ENCODE peak calls at places on chromosomes 16 and 17, in eight cellular contexts. V is fibroblast of lung, S is neural progenitor cell, Z is lower lobe of right lung, I is K562, O is tibial artery, L is body of pancreas, H is tibial nerve. U is an unnamed sample. For H3K9me3, the result is how much of the 10 kb centered on the place peaks cover.

GRCh38 chr17:77827461-77827968 is 131.0 kb upstream of the TNRC6C start:
- DNase-seq in V (no peak), S (no peak), Z (peak), I (no peak), O (peak), L (no peak), H (no peak), U (no peak)

GRCh38 chr16:68776821-68777485 is 39.9 kb downstream of the CDH1 start:
- DNase-seq in V (no peak), S (no peak), Z (no peak), I (no peak), O (no peak), L (peak), H (no peak), U (no peak)

GRCh38 chr17:79923974-79924638 is 84.9 kb upstream of the CBX4 start:
- DNase-seq in V (no peak), S (peak), Z (no peak), I (peak), O (no peak), L (peak), H (no peak), U (peak)

GRCh38 chr16:87169509-87169985 is 147.6 kb downstream of the C16orf95 start:
- DNase-seq in V (peak), S (no peak), Z (no peak), I (no peak), O (no peak), L (no peak), H (no peak), U (no peak)

GRCh38 chr17:57823469-57824401 is 26.1 kb downstream of the MRPS23 start:
- DNase-seq in V (peak), S (peak), Z (no peak), I (no peak), O (no peak), L (no peak), H (no peak), U (no peak)

GRCh38 chr17:77690271-77691161 is 268.0 kb upstream of the TNRC6C start:
- DNase-seq in V (no peak), S (no peak), Z (no peak), I (no peak), O (peak), L (no peak), H (no peak), U (no peak)

GRCh38 chr16:49755291-49755611 is 100.7 kb downstream of the ZNF423 start:
- DNase-seq in V (peak), S (peak), Z (no peak), I (peak), O (no peak), L (no peak), H (no peak), U (no peak)

GRCh38 chr17:76598004-76598439 is 12.4 kb upstream of the ST6GALNAC2 start:
- DNase-seq in V (no peak), S (no peak), Z (no peak), I (no peak), O (no peak), L (peak), H (no peak), U (no peak)

GRCh38 chr17:51012538-51012937 is 108.1 kb downstream of the SPAG9 start:
- DNase-seq in V (no peak), S (no peak), Z (no peak), I (no peak), O (no peak), L (no peak), H (no peak), U (no peak)

GRCh38 chr17:80971704-80972304 is 19.8 kb upstream of the CHMP6 start:
- DNase-seq in V (no peak), S (no peak), Z (no peak), I (no peak), O (no peak), L (no peak), H (no peak), U (no peak)

GRCh38 chr16:14500791-14501190 is 129.3 kb downstream of the PARN start:
- DNase-seq in V (peak), S (no peak), Z (no peak), I (no peak), O (no peak), L (no peak), H (no peak), U (no peak)

GRCh38 chr16:10906482-10906881 is 29.5 kb downstream of the CIITA start:
- DNase-seq in V (no peak), S (no peak), Z (no peak), I (no peak), O (no peak), L (no peak), H (no peak), U (no peak)

GRCh38 chr17:30567231-30568116 is 90.3 kb downstream of the GOSR1 start:
- DNase-seq in V (no peak), S (no peak), Z (no peak), I (no peak), O (no peak), L (no peak), H (no peak), U (no peak)

GRCh38 chr16:89365996-89366395 is 124.4 kb downstream of the ANKRD11 start:
- DNase-seq in V (no peak), S (no peak), Z (no peak), I (no peak), O (no peak), L (no peak), H (no peak), U (no peak)

GRCh38 chr17:78839762-78840529 is 668 bp downstream of the USP36 start:
- DNase-seq in V (peak), S (peak), Z (peak), I (no peak), O (peak), L (peak), H (no peak), U (peak)

GRCh38 chr16:3999479-3999868 is 116.8 kb downstream of the ADCY9 start:
- DNase-seq in V (peak), S (peak), Z (peak), I (no peak), O (peak), L (no peak), H (no peak), U (no peak)

GRCh38 chr17:22461460-22462145 is 769.3 kb downstream of the KCNJ18 start:
- DNase-seq in V (no peak), S (no peak), Z (no peak), I (no peak), O (no peak), L (no peak), H (no peak), U (no peak)

GRCh38 chr17:10295728-10296343 is 77.0 kb downstream of the MYH13 start:
- DNase-seq in V (peak), S (peak), Z (no peak), I (peak), O (no peak), L (peak), H (no peak), U (no peak)

GRCh38 chr17:65030618-65031017 is 25.9 kb downstream of the GNA13 start:
- DNase-seq in V (no peak), S (no peak), Z (no peak), I (no peak), O (no peak), L (no peak), H (no peak), U (no peak)

GRCh38 chr17:65025288-65025687 is 31.3 kb downstream of the GNA13 start:
- DNase-seq in V (no peak), S (no peak), Z (no peak), I (no peak), O (no peak), L (no peak), H (no peak), U (no peak)

GRCh38 chr17:65028537-65028843 is 28.1 kb downstream of the GNA13 start:
- DNase-seq in V (no peak), S (no peak), Z (no peak), I (no peak), O (no peak), L (no peak), H (no peak), U (no peak)

GRCh38 chr17:65029605-65030308 is 26.8 kb downstream of the GNA13 start:
- DNase-seq in V (no peak), S (no peak), Z (no peak), I (no peak), O (no peak), L (no peak), H (no peak), U (no peak)

GRCh38 chr17:65027305-65027704 is 29.2 kb downstream of the GNA13 start:
- DNase-seq in V (peak), S (peak), Z (no peak), I (peak), O (no peak), L (no peak), H (no peak), U (no peak)
- TF ChIP-seq CTCF in V (peak), S (peak), Z (peak), I (peak), O (no peak), L (no peak), H (peak), U (peak)

GRCh38 chr17:18896947-18897346 is 39.0 kb downstream of the PRPSAP2 start:
- DNase-seq in V (no peak), S (no peak), Z (no peak), I (no peak), O (no peak), L (no peak), H (no peak), U (no peak)

GRCh38 chr17:18891541-18891940 is 33.6 kb downstream of the PRPSAP2 start:
- DNase-seq in V (no peak), S (no peak), Z (no peak), I (no peak), O (no peak), L (no peak), H (no peak), U (no peak)

GRCh38 chr17:18896146-18896545 is 38.2 kb downstream of the PRPSAP2 start:
- DNase-seq in V (no peak), S (no peak), Z (no peak), I (no peak), O (no peak), L (no peak), H (no peak), U (no peak)
- H3K9me3 ChIP-seq in V (under half), S (under half), Z (under half), I (under half), O (under half), L (under half), H (under half), U (under half)

DNA sequence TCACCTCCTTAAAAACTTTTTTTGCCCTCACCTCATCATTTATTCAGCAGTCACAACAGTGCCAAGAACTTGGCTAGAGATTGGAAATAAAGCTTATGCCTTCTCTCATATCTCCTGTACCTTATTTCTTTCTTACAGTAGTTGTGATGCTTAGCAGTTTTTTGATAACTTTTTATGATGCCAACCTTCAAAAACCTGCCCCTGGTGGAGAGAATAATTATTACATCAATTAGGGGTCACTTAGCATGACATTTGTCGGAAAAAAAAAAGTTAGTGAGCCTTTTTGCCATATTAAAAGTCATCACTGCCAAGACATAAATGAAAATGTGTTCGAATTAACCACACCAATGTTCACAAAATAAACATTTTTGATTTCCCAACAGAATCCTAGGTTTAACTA is 296.6 kb downstream of the WWOX start:
- DNase-seq in V (no peak), S (peak), Z (no peak), I (peak), O (no peak), L (no peak), H (no peak), U (no peak)
- TF ChIP-seq CTCF in V (peak), S (peak), Z (peak), I (no peak), O (no peak), L (no peak), H (no peak), U (peak)

GRCh38 chr17:70078549-70078948 is 3.5 kb downstream of the KCNJ16 start:
- DNase-seq in V (no peak), S (no peak), Z (no peak), I (no peak), O (no peak), L (no peak), H (no peak), U (no peak)

GRCh38 chr17:70081885-70082284 is 6.9 kb downstream of the KCNJ16 start:
- DNase-seq in V (no peak), S (no peak), Z (no peak), I (no peak), O (no peak), L (no peak), H (no peak), U (no peak)

GRCh38 chr17:70078994-70079531 is 4.0 kb downstream of the KCNJ16 start:
- DNase-seq in V (no peak), S (no peak), Z (no peak), I (no peak), O (no peak), L (no peak), H (no peak), U (no peak)

GRCh38 chr17:70084476-70084875 is 9.5 kb downstream of the KCNJ16 start:
- DNase-seq in V (peak), S (peak), Z (no peak), I (no peak), O (no peak), L (no peak), H (no peak), U (no peak)

DNA sequence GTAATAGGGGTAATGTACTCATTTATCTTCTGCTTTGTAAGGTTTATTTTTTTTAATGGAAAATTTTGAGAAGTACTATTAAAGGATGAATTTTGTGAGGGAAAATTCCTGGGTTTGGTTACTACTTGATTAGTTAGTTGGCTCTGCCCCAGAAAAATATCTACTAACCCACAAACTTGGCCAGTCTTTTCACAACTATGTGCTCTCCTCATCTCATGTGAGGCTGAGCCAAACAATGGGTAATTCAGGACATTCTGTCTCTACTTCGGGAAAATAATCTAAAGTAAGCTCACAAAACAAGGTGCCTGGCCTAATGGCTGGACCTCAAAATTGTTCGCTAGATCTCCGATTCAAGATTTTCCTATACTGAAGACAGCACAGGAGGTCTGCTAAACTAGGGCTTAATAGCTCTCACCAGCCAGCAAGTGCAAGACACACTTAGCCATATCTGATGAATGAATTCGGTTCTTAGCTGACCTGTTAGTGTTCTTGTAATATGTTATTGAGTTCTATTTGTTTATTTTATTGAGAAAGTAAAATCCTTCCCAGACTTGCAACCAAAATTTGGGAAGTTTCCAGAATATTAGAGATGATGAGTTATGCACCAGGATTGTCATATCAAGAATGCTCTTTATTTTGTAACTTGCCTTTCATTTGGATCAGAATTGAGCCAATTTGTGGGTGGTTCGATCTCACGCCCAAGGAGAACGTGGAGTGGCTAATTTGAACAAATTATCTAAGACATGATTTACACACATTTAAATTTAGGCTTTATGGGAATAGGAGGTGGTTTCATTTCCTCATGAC is 5.7 kb downstream of the KCNJ16 start:
- DNase-seq in V (peak), S (no peak), Z (no peak), I (no peak), O (no peak), L (no peak), H (no peak), U (no peak)
- H3K9me3 ChIP-seq in V (under half), S (under half), Z (under half), I (under half), O (under half), L (under half), H (under half), U (under half)

DNA sequence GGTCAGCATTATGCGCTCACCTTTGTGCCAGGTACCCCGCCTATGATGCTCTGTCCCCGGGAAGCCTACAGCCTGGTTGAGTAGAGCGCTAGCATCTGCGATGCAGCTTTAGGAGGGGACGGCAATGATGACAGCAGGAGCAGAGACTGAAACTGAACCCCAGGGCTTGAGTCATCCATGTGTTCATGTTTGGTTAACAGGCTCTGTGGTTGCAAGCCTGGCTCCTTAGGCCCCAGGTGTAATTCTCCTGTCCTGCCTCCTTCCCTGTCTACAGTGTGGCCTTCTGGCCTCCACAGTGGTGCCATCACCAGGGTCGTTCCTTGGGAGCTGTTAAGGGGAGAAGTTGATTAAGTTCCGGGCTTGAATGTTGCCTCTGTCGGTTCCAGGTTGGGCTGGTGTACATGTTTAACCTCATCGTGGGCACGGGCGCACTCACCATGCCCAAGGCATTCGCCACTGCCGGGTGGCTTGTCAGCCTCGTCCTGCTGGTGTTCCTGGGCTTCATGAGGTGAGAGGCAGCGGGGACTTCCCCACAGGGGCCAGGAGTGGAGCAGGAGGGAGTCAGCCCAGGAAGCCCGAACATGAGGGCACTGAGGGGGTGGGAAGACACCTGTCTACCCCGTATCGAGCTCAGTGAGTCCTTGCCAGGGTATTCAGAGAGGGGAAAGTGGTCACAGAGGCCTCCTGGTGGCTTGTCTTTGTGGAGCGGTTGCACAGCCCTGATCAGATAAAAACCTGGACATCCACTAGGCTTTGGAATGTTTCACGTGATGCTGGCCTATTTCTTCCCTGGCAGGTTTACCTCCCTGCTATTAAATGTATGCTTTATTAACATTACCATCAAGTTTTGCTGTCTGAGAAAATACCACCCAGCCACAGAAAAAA is 9.2 kb upstream of the NAT9 start:
- DNase-seq in V (no peak), S (no peak), Z (no peak), I (no peak), O (no peak), L (no peak), H (no peak), U (no peak)
- TF ChIP-seq CTCF in V (no peak), S (no peak), Z (no peak), I (peak), O (no peak), L (no peak), H (no peak), U (no peak)

DNA sequence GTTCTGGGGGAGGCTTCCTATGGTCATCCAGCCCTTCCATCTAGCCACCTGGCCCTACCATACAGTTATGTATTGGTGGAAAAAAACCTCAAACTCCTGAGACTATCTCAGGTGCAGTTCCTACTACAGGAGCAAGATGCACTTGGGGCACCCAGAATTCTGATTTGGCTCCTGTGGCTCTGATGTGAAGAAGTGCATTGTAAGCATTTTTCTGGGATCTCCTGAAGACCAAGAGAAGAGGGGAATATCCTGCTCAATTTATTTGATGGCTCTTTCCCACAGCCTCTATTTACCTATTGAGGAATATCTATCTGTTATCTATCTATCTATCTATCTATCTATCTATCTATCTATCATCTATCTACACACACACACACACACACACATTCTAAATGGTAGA is 1981.5 kb downstream of the TP53TG3F start:
- DNase-seq in V (no peak), S (no peak), Z (no peak), I (no peak), O (no peak), L (no peak), H (no peak), U (no peak)
- H3K9me3 ChIP-seq in V (under half), S (under half), Z (under half), I (under half), O (under half), L (under half), H (under half), U (under half)

GRCh38 chr17:35726609-35727460 is 4.6 kb upstream of the RASL10B start:
- DNase-seq in V (peak), S (no peak), Z (no peak), I (no peak), O (no peak), L (peak), H (peak), U (no peak)
- TF ChIP-seq CTCF in V (no peak), S (no peak), Z (no peak), I (no peak), O (no peak), L (no peak), H (no peak), U (no peak)

GRCh38 chr16:31780342-31780741 is 93.3 kb upstream of the ZNF267 start:
- DNase-seq in V (no peak), S (no peak), Z (no peak), I (no peak), O (no peak), L (no peak), H (no peak), U (no peak)
- H3K9me3 ChIP-seq in V (under half), S (under half), Z (half or more), I (under half), O (under half), L (under half), H (half or more), U (half or more)

GRCh38 chr17:7484964-7485377 is 805 bp downstream of the POLR2A start:
- DNase-seq in V (no peak), S (no peak), Z (no peak), I (no peak), O (no peak), L (no peak), H (no peak), U (no peak)
- TF ChIP-seq CTCF in V (no peak), S (no peak), Z (no peak), I (no peak), O (no peak), L (no peak), H (no peak), U (no peak)

GRCh38 chr16:55042556-55043432 is 112.1 kb downstream of the IRX5 start:
- DNase-seq in V (no peak), S (no peak), Z (no peak), I (no peak), O (peak), L (no peak), H (no peak), U (no peak)
- H3K9me3 ChIP-seq in V (under half), S (under half), Z (under half), I (under half), O (under half), L (under half), H (under half), U (under half)

U was measured in CD4-positive, alpha-beta T cell.